ENCODE peak calls at places on chromosome 9, in eight cellular contexts. K, T, V, N, H, W, P and U are unnamed samples.
A peak's percentile ranks its signal among the peaks of the same experiment; 100 is the strongest.

GRCh38 chr9:85156652-85157051 is 487.1 kb downstream of the NTRK2 start:
- DNase-seq in K (no peak), T (no peak), V (no peak), N (no peak), H (no peak), W (no peak), P (no peak), U (no peak)

GRCh38 chr9:101907466-101907865 is 169.0 kb upstream of the GRIN3A start:
- DNase-seq in K (no peak), T (no peak), V (no peak), N (no peak), H (no peak), W (no peak), P (no peak), U (no peak)

GRCh38 chr9:16516887-16517286 is 353.6 kb downstream of the BNC2 start:
- DNase-seq in K (no peak), T (no peak), V (no peak), N (no peak), H (no peak), W (no peak), P (no peak), U (no peak)

GRCh38 chr9:65459756-65460320 is 174.8 kb upstream of the FOXD4L5 start:
- DNase-seq in K (no peak), T (no peak), V (no peak), N (no peak), H (no peak), W (no peak), P (no peak), U (no peak)

GRCh38 chr9:36222449-36222848 is 31.7 kb downstream of the CLTA start:
- DNase-seq in K (no peak), T (no peak), V (no peak), N (no peak), H (no peak), W (no peak), P (no peak), U (no peak)

GRCh38 chr9:92295827-92296258 is 2.3 kb upstream of the IARS1 start:
- DNase-seq in K (no peak), T (peak; percentile 11), V (no peak), N (no peak), H (no peak), W (peak; percentile 63), P (no peak), U (no peak)

GRCh38 chr9:14057347-14058077 is 256.4 kb downstream of the NFIB start:
- DNase-seq in K (no peak), T (no peak), V (no peak), N (no peak), H (no peak), W (no peak), P (no peak), U (no peak)

GRCh38 chr9:20216438-20216837 is 405.9 kb downstream of the MLLT3 start:
- DNase-seq in K (no peak), T (no peak), V (no peak), N (no peak), H (no peak), W (no peak), P (no peak), U (no peak)

GRCh38 chr9:17793713-17794622 is 215.1 kb downstream of the SH3GL2 start:
- DNase-seq in K (no peak), T (peak; percentile 31), V (no peak), N (no peak), H (no peak), W (no peak), P (no peak), U (no peak)

GRCh38 chr9:89381308-89381609 is 63.0 kb downstream of the SECISBP2 start:
- DNase-seq in K (no peak), T (no peak), V (no peak), N (no peak), H (no peak), W (no peak), P (no peak), U (no peak)

GRCh38 chr9:114034663-114035062 is 43.4 kb downstream of the AMBP start:
- DNase-seq in K (peak; percentile 46), T (no peak), V (no peak), N (no peak), H (no peak), W (no peak), P (no peak), U (no peak)

GRCh38 chr9:34492051-34492450 is 30.7 kb downstream of the ENHO start:
- DNase-seq in K (no peak), T (no peak), V (no peak), N (no peak), H (no peak), W (no peak), P (no peak), U (no peak)

GRCh38 chr9:130952065-130952762 is 13.2 kb upstream of the FIBCD1 start:
- DNase-seq in K (no peak), T (no peak), V (no peak), N (no peak), H (no peak), W (peak; percentile 69), P (no peak), U (no peak)

GRCh38 chr9:77011973-77012817 is 7.3 kb upstream of the FOXB2 start:
- DNase-seq in K (peak; percentile 70), T (peak; percentile 90), V (peak; percentile 45), N (peak; percentile 49), H (peak; percentile 54), W (peak; percentile 57), P (no peak), U (peak; percentile 53)

GRCh38 chr9:108860354-108860753 is 1.7 kb upstream of the ACTL7A start:
- DNase-seq in K (no peak), T (no peak), V (no peak), N (no peak), H (no peak), W (no peak), P (no peak), U (no peak)

GRCh38 chr9:131661954-131662621 is 77.8 kb downstream of the RAPGEF1 start:
- DNase-seq in K (no peak), T (no peak), V (no peak), N (peak; percentile 63), H (no peak), W (peak; percentile 49), P (no peak), U (no peak)

GRCh38 chr9:31519011-31519410 is 865.4 kb upstream of the ACO1 start:
- DNase-seq in K (no peak), T (no peak), V (no peak), N (peak; percentile 7), H (no peak), W (no peak), P (peak; percentile 21), U (no peak)

GRCh38 chr9:2120926-2121689 is 106.0 kb downstream of the SMARCA2 start:
- DNase-seq in K (no peak), T (no peak), V (no peak), N (no peak), H (no peak), W (no peak), P (no peak), U (no peak)

GRCh38 chr9:88593537-88594185 is 58.7 kb downstream of the NXNL2 start:
- DNase-seq in K (no peak), T (peak; percentile 52), V (peak; percentile 59), N (peak; percentile 58), H (no peak), W (peak; percentile 35), P (peak; percentile 20), U (no peak)

GRCh38 chr9:119544492-119544891 is 175.3 kb upstream of the BRINP1 start:
- DNase-seq in K (no peak), T (no peak), V (no peak), N (no peak), H (no peak), W (no peak), P (no peak), U (no peak)
- H3K27ac ChIP-seq in K (no peak overlapping the region), T (no peak overlapping the region), V (no peak overlapping the region), N (no peak overlapping the region), H (no peak overlapping the region), W (no peak overlapping the region), P (no peak overlapping the region), U (no peak overlapping the region)

GRCh38 chr9:38700695-38701094 is 19.2 kb downstream of the FAM240B start:
- DNase-seq in K (no peak), T (no peak), V (no peak), N (no peak), H (no peak), W (no peak), P (no peak), U (no peak)
- TF ChIP-seq CTCF in K (no peak), T (no peak), V (no peak), N (no peak), H (no peak), W (no peak), P (no peak), U (no peak)

DNA sequence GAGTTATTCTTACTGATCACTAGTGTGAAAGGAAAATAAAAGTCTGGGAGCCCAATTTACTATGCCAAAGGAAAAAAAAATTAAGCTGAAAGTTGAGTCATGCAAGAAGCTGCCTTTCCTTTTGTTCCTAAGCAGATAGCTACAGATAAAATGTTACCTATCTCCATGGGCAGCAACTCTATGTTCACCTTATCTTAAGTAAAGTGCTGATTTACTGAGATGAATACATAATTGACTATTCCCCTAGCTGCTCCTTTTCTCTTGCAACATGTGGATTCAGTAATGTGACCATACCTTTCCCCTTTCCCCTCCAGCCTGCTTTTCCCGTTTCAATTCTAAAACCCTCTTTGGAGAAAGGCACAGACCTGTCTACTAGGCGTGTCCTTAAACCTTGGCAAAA is 62.7 kb upstream of the NR5A1 start:
- DNase-seq in K (no peak), T (no peak), V (no peak), N (no peak), H (no peak), W (no peak), P (no peak), U (no peak)
- H3K4me1 ChIP-seq in K (peaks cover 4% of the 10 kb centered on the region), T (peaks cover 31% of the 10 kb centered on the region), V (peaks cover 4% of the 10 kb centered on the region), N (no peaks in the 10 kb centered on the region), H (no peaks in the 10 kb centered on the region), W (peaks cover 25% of the 10 kb centered on the region), P (no peaks in the 10 kb centered on the region), U (peaks cover 16% of the 10 kb centered on the region)

GRCh38 chr9:78235771-78236510 is at the start of gene CEP78:
- DNase-seq in K (peak; percentile 94), T (peak; percentile 97), V (peak; percentile 91), N (peak; percentile 86), H (peak; percentile 91), W (peak; percentile 86), P (peak; percentile 68), U (peak; percentile 92)
- H3K27ac ChIP-seq in K (peak within 1 kb of the TSS; percentile 75), T (peak within 1 kb of the TSS; percentile 63), V (peak within 1 kb of the TSS; percentile 71), N (peak within 1 kb of the TSS; percentile 83), H (peak within 1 kb of the TSS; percentile 75), W (peak within 1 kb of the TSS; percentile 61), P (peak within 1 kb of the TSS; percentile 82), U (peak within 1 kb of the TSS; percentile 79)